ENCODE peak calls at places on chromosomes 11 and 22, in six cellular contexts. H is PC-3; Q is brain microvascular endothelial cell; I is CD4-positive, alpha-beta memory T cell; E is esophagus squamous epithelium; O is mesenchymal stem cell. F is an unnamed sample.
A peak's percentile ranks its signal among the peaks of the same experiment; 100 is the strongest.

GRCh38 chr22:50076646-50077624 is 8.3 kb downstream of the MLC1 start:
- DNase-seq in O (no peak), I (no peak), E (no peak), Q (no peak), H (no peak), F (no peak)

GRCh38 chr11:104000798-104001197 is 35.6 kb upstream of the DDI1 start:
- DNase-seq in O (no peak), E (no peak), H (no peak), Q (peak; percentile 40), I (no peak), F (no peak)

GRCh38 chr11:125410091-125410490 is 86.0 kb downstream of the FEZ1 start:
- DNase-seq in Q (peak; percentile 69), H (no peak), E (no peak), I (no peak), O (peak; percentile 70), F (no peak)

GRCh38 chr11:9738126-9738525 is 74.2 kb downstream of the SWAP70 start:
- DNase-seq in Q (no peak), O (peak; percentile 77), E (no peak), H (no peak), I (no peak), F (no peak)

GRCh38 chr11:117862019-117862725 is 14.3 kb downstream of the FXYD6 start:
- DNase-seq in H (no peak), O (no peak), Q (no peak), I (no peak), E (no peak), F (no peak)

GRCh38 chr11:20055312-20055711 is 105.0 kb downstream of the DBX1 start:
- DNase-seq in Q (no peak), O (no peak), H (no peak), E (no peak), I (no peak), F (no peak)

GRCh38 chr11:18105802-18106574 is at the start of gene SAAL1:
- DNase-seq in E (no peak), H (peak; percentile 77), O (peak; percentile 85), I (peak; percentile 83), Q (peak; percentile 60), F (no peak)

GRCh38 chr11:76074178-76075112 is 131.9 kb downstream of the WNT11 start:
- DNase-seq in H (peak; percentile 27), I (no peak), E (no peak), O (peak; percentile 26), Q (peak; percentile 21), F (no peak)

GRCh38 chr22:43263645-43264514 is 76.9 kb upstream of the TTLL12 start:
- DNase-seq in O (peak; percentile 96), Q (peak; percentile 96), H (no peak), I (peak; percentile 77), E (no peak), F (no peak)

GRCh38 chr22:29315286-29316195 is at the start of gene RASL10A:
- DNase-seq in I (no peak), E (no peak), H (no peak), O (no peak), Q (no peak), F (no peak)

GRCh38 chr11:42410251-42410956 is 901.4 kb upstream of the API5 start:
- DNase-seq in Q (peak; percentile 11), O (no peak), H (peak; percentile 23), I (no peak), E (no peak), F (no peak)

GRCh38 chr11:118056806-118057205 is 20.1 kb upstream of the TMPRSS4 start:
- DNase-seq in Q (no peak), I (no peak), E (no peak), H (no peak), O (no peak), F (no peak)

GRCh38 chr11:69002101-69002742 is 10.8 kb downstream of the MRGPRF start:
- DNase-seq in O (no peak), I (no peak), E (no peak), Q (no peak), H (no peak), F (no peak)

GRCh38 chr22:18056161-18056666 is 21.6 kb upstream of the PEX26 start:
- DNase-seq in H (peak; percentile 51), O (peak; percentile 82), I (no peak), Q (no peak), E (no peak), F (peak; percentile 82)

GRCh38 chr22:38924197-38924952 is 33.0 kb upstream of the APOBEC3A start:
- DNase-seq in H (peak; percentile 93), I (no peak), E (no peak), Q (peak; percentile 88), O (peak; percentile 78), F (peak; percentile 82)

DNA sequence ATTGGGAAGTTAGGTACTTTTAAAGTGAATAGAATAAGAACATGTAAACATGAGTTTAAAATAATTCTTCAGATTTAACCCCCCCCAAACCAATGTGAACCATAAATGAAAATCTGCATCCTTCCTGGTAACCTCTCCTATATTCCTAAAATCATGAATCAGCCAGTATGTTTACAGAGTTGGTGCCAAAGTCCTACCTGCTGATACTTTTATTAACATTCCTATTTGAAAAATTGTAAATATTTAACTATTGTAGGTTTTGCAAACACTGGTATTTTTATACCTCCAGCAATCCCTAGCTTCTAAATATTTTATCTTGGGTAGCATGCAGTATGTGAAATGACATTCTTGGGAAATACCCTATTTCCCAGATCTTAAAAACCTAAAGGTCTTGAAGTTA is 278.2 kb downstream of the RAB38 start:
- DNase-seq in Q (no peak), I (no peak), H (peak; percentile 56), E (no peak), O (no peak), F (no peak)
- H3K27me3 ChIP-seq in Q (no peaks in the 10 kb centered on the region), I (no peaks in the 10 kb centered on the region), H (no peaks in the 10 kb centered on the region), E (no peaks in the 10 kb centered on the region), O (no peaks in the 10 kb centered on the region), F (no peaks in the 10 kb centered on the region)

GRCh38 chr11:133082851-133083488 is 449.3 kb downstream of the OPCML start:
- DNase-seq in H (no peak), E (no peak), O (peak; percentile 31), I (peak; percentile 28), Q (peak; percentile 6), F (no peak)
- H3K27me3 ChIP-seq in H (peaks cover 26% of the 10 kb centered on the region), E (peaks cover 4% of the 10 kb centered on the region), O (peaks cover 80% of the 10 kb centered on the region), I (no peaks in the 10 kb centered on the region), Q (no peaks in the 10 kb centered on the region), F (peaks cover 6% of the 10 kb centered on the region)

DNA sequence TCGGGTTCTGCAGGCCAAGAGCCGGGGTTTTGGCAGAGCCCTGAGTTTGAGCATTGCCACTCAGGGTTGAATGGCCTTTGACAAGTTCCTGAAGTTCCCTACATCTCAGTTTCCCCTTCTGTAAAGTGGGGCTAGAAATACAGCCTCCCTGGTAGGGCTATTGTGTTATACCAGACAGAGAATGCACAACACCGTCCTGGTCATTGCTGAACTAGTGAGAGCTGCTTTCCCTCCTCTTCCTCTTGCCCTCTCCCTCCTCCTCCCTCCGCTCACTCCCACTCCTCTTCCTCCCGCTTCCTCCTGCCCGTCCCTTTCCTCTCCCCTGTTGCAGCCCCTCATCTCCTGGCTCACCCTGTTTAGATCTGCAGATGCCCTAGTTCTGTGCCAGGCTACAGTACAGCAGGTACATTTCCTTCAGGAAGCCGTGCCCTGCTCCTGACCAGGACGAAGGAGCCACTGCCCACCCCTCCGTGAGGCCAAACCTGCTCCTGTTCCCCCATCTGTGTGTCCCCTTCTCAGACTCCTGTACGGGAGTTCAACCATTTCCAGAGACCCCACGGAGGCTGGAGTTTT is 91.5 kb upstream of the SHANK2 start:
- DNase-seq in I (no peak), H (no peak), O (no peak), Q (no peak), E (no peak), F (no peak)
- H3K27me3 ChIP-seq in I (no peaks in the 10 kb centered on the region), H (peaks cover 22% of the 10 kb centered on the region), O (peaks cover 80% of the 10 kb centered on the region), Q (peaks cover 2% of the 10 kb centered on the region), E (no peaks in the 10 kb centered on the region), F (peaks cover 11% of the 10 kb centered on the region)

GRCh38 chr11:65538232-65538914 is 13.5 kb downstream of the SCYL1 start:
- DNase-seq in I (no peak), Q (no peak), E (no peak), H (no peak), O (no peak), F (no peak)
- H3K27me3 ChIP-seq in I (no peaks in the 10 kb centered on the region), Q (no peaks in the 10 kb centered on the region), E (no peaks in the 10 kb centered on the region), H (no peaks in the 10 kb centered on the region), O (no peaks in the 10 kb centered on the region), F (no peaks in the 10 kb centered on the region)

GRCh38 chr11:5655474-5655873 is 29.4 kb downstream of the TRIM5 start:
- DNase-seq in E (no peak), O (no peak), Q (no peak), I (no peak), H (no peak), F (no peak)
- H3K27me3 ChIP-seq in E (no peaks in the 10 kb centered on the region), O (no peaks in the 10 kb centered on the region), Q (no peaks in the 10 kb centered on the region), I (no peaks in the 10 kb centered on the region), H (no peaks in the 10 kb centered on the region), F (no peaks in the 10 kb centered on the region)

GRCh38 chr11:33774356-33775063 is at the start of gene FBXO3:
- DNase-seq in I (peak; percentile 88), O (peak; percentile 74), E (peak; percentile 63), H (peak; percentile 84), Q (peak; percentile 70), F (no peak)
- H3K27me3 ChIP-seq in I (no peaks in the 10 kb centered on the region), O (peaks cover 3% of the 10 kb centered on the region), E (no peaks in the 10 kb centered on the region), H (no peaks in the 10 kb centered on the region), Q (no peaks in the 10 kb centered on the region), F (no peaks in the 10 kb centered on the region)

GRCh38 chr22:22391543-22391942 is 117.0 kb downstream of the ZNF280B start:
- DNase-seq in I (no peak), E (no peak), Q (no peak), H (no peak), O (no peak), F (no peak)

GRCh38 chr22:22392131-22392530 is 116.4 kb downstream of the ZNF280B start:
- DNase-seq in O (no peak), E (no peak), Q (no peak), I (no peak), H (no peak), F (no peak)

GRCh38 chr22:22388494-22388893 is 120.0 kb downstream of the ZNF280B start:
- DNase-seq in H (no peak), I (no peak), O (no peak), E (no peak), Q (no peak), F (no peak)

GRCh38 chr22:22388055-22388454 is 120.5 kb downstream of the ZNF280B start:
- DNase-seq in I (no peak), O (no peak), E (no peak), Q (no peak), H (no peak), F (no peak)

GRCh38 chr22:22390989-22391388 is 117.6 kb downstream of the ZNF280B start:
- DNase-seq in E (no peak), O (no peak), I (no peak), H (no peak), Q (no peak), F (no peak)
- H3K27me3 ChIP-seq in E (no peaks in the 10 kb centered on the region), O (peaks cover 58% of the 10 kb centered on the region), I (no peaks in the 10 kb centered on the region), H (peaks cover 19% of the 10 kb centered on the region), Q (no peaks in the 10 kb centered on the region), F (peaks cover 2% of the 10 kb centered on the region)

GRCh38 chr22:22820626-22821025 is 67.0 kb upstream of the IGLL5 start:
- DNase-seq in Q (no peak), E (no peak), H (no peak), I (peak; percentile 67), O (no peak), F (no peak)
- H3K27me3 ChIP-seq in Q (peaks cover 20% of the 10 kb centered on the region), E (no peaks in the 10 kb centered on the region), H (peaks cover 32% of the 10 kb centered on the region), I (no peaks in the 10 kb centered on the region), O (peaks cover 45% of the 10 kb centered on the region), F (no peaks in the 10 kb centered on the region)